ENCODE peak calls at places on chromosomes 3 and 15, in six cellular contexts. L is cardiac fibroblast; V is SK-MEL-5; X is naive thymus-derived CD8-positive, alpha-beta T cell; D is myocyte; P is mucosa of descending colon. C is an unnamed sample.

GRCh38 chr3:80451393-80451792 is 683.6 kb upstream of the ROBO1 start:
- DNase-seq in L (no peak), V (no peak), X (no peak), D (no peak), P (no peak), C (no peak)

GRCh38 chr3:126389112-126389791 is 5.5 kb upstream of the CFAP100 start:
- DNase-seq in L (peak; percentile 89), V (peak; percentile 93), X (peak; percentile 21), D (peak; percentile 70), P (peak; percentile 85), C (peak; percentile 59)

GRCh38 chr3:134253475-134254231 is 3.0 kb upstream of the RYK start:
- DNase-seq in L (no peak), V (no peak), X (no peak), D (peak; percentile 61), P (no peak), C (no peak)

GRCh38 chr3:1600700-1601418 is 497.8 kb upstream of the CNTN4 start:
- DNase-seq in L (no peak), V (no peak), X (no peak), D (no peak), P (no peak), C (no peak)

GRCh38 chr3:133479895-133480669 is 80.2 kb downstream of the BFSP2 start:
- DNase-seq in L (no peak), V (peak; percentile 33), X (no peak), D (no peak), P (peak; percentile 43), C (no peak)

GRCh38 chr3:284316-284715 is 87.8 kb downstream of the CHL1 start:
- DNase-seq in L (no peak), V (peak; percentile 89), X (no peak), D (no peak), P (no peak), C (no peak)

GRCh38 chr3:11220230-11220629 is 52.0 kb upstream of the ATG7 start:
- DNase-seq in L (no peak), V (no peak), X (no peak), D (no peak), P (no peak), C (no peak)

GRCh38 chr15:64000183-64000710 is 46.0 kb downstream of the DAPK2 start:
- DNase-seq in L (peak; percentile 29), V (no peak), X (no peak), D (no peak), P (no peak), C (no peak)

GRCh38 chr3:138939563-138940241 is 7.2 kb downstream of the FOXL2 start:
- DNase-seq in L (no peak), V (no peak), X (no peak), D (no peak), P (no peak), C (no peak)

GRCh38 chr15:59170295-59170881 is 36.3 kb upstream of the LDHAL6B start:
- DNase-seq in L (peak; percentile 37), V (no peak), X (no peak), D (peak; percentile 74), P (peak; percentile 57), C (peak; percentile 44)

GRCh38 chr3:10160346-10160745 is 4.4 kb upstream of the IRAK2 start:
- DNase-seq in L (no peak), V (no peak), X (no peak), D (no peak), P (no peak), C (no peak)

GRCh38 chr15:80970018-80970657 is 19.5 kb downstream of the MESD start:
- DNase-seq in L (peak; percentile 74), V (peak; percentile 68), X (peak; percentile 53), D (peak; percentile 78), P (peak; percentile 41), C (peak; percentile 51)

GRCh38 chr3:13749063-13749764 is 130.7 kb downstream of the WNT7A start:
- DNase-seq in L (no peak), V (no peak), X (no peak), D (no peak), P (no peak), C (no peak)

C was measured in LHCN-M2.